ENCODE peak calls at places on chromosomes 11 and 22, in six cellular contexts. Y, A, N, F, I and P are unnamed samples.

GRCh38 chr11:119590651-119591308 is 138.2 kb downstream of the NECTIN1 start:
- DNase-seq in A (no peak), F (no peak), I (no peak), N (no peak), Y (peak; percentile 56), P (no peak)

GRCh38 chr11:75800728-75801361 is 14.2 kb upstream of the UVRAG start:
- DNase-seq in F (no peak), N (no peak), A (no peak), I (no peak), Y (no peak), P (no peak)

GRCh38 chr11:109196016-109196415 is 226.0 kb upstream of the C11orf87 start:
- DNase-seq in A (no peak), F (no peak), Y (peak; percentile 65), I (peak; percentile 4), N (no peak), P (no peak)

GRCh38 chr11:26992031-26992541 is 1.8 kb upstream of the FIBIN start:
- DNase-seq in F (no peak), N (no peak), I (peak; percentile 83), Y (no peak), A (no peak), P (no peak)

GRCh38 chr11:127182586-127183203 is 182.1 kb upstream of the KIRREL3 start:
- DNase-seq in F (no peak), A (no peak), Y (peak; percentile 88), I (no peak), N (peak; percentile 21), P (no peak)

GRCh38 chr11:2376751-2377451 is at the start of gene CD81:
- DNase-seq in Y (peak; percentile 34), N (peak; percentile 71), F (peak; percentile 72), I (no peak), A (no peak), P (no peak)

GRCh38 chr11:72812968-72813739 is 1.1 kb upstream of the ATG16L2 start:
- DNase-seq in A (peak; percentile 60), Y (peak; percentile 83), F (peak; percentile 69), I (no peak), N (peak; percentile 56), P (no peak)

GRCh38 chr22:38843201-38843715 is 570 bp downstream of the NPTXR start:
- DNase-seq in N (peak; percentile 80), Y (peak; percentile 92), I (peak; percentile 60), A (no peak), F (peak; percentile 80), P (no peak)

GRCh38 chr11:72721689-72722049 is 30.5 kb downstream of the ARAP1 start:
- DNase-seq in I (no peak), A (no peak), Y (peak; percentile 28), N (no peak), F (no peak), P (no peak)

GRCh38 chr22:32286290-32286840 is 31.2 kb upstream of the SLC5A4 start:
- DNase-seq in N (no peak), F (no peak), I (no peak), Y (no peak), A (no peak), P (no peak)

GRCh38 chr11:133955091-133955846 is 1.5 kb downstream of the IGSF9B start:
- DNase-seq in I (no peak), N (peak; percentile 58), F (no peak), A (no peak), Y (no peak), P (no peak)

GRCh38 chr11:2156416-2157182 is 4.4 kb downstream of the INS start:
- DNase-seq in A (no peak), N (peak; percentile 91), F (peak; percentile 91), Y (peak; percentile 47), I (no peak), P (no peak)

GRCh38 chr11:130891326-130891725 is 25.0 kb downstream of the SNX19 start:
- DNase-seq in I (no peak), F (no peak), N (no peak), Y (no peak), A (no peak), P (no peak)

GRCh38 chr22:32016081-32016480 is 27.0 kb upstream of the SLC5A1 start:
- DNase-seq in F (no peak), A (no peak), N (no peak), I (no peak), Y (no peak), P (no peak)

GRCh38 chr22:28172948-28173360 is 253.9 kb upstream of the PITPNB start:
- DNase-seq in Y (no peak), A (no peak), I (no peak), N (no peak), F (no peak), P (no peak)

GRCh38 chr11:3380706-3381570 is 2.0 kb upstream of the ZNF195 start:
- DNase-seq in I (no peak), N (no peak), F (no peak), Y (no peak), A (no peak), P (no peak)

GRCh38 chr11:23425379-23425778 is 565.1 kb upstream of the CCDC179 start:
- DNase-seq in Y (no peak), I (peak; percentile 1), A (no peak), F (no peak), N (no peak), P (no peak)

GRCh38 chr22:37303821-37304274 is 21.5 kb downstream of the CYTH4 start:
- DNase-seq in F (peak; percentile 85), N (no peak), A (no peak), I (peak; percentile 66), Y (no peak), P (peak; percentile 35)

GRCh38 chr11:75487366-75487765 is 38.4 kb downstream of the GDPD5 start:
- DNase-seq in Y (no peak), I (no peak), N (no peak), A (no peak), F (no peak), P (no peak)

GRCh38 chr22:49956914-49957825 is 3.4 kb upstream of the PIM3 start:
- DNase-seq in A (no peak), Y (no peak), F (no peak), I (no peak), N (no peak), P (no peak)

GRCh38 chr22:37739000-37739399 is 42.2 kb downstream of the TRIOBP start:
- DNase-seq in I (peak; percentile 84), Y (no peak), A (no peak), N (peak; percentile 70), F (no peak), P (no peak)

GRCh38 chr22:36463783-36464184 is 17.7 kb downstream of the TXN2 start:
- DNase-seq in A (no peak), F (no peak), Y (no peak), I (no peak), N (no peak), P (peak; percentile 89)

GRCh38 chr11:60891103-60891741 is 15.2 kb downstream of the PRPF19 start:
- DNase-seq in Y (no peak), F (no peak), I (no peak), A (no peak), N (no peak), P (no peak)